ENCODE peak calls at places on chromosomes 13 and 19, in nine cellular contexts. K is chondrocyte, Z is type B pancreatic cell, U is AG04450, J is GM10248, C is right lobe of liver, F is AG10803, T is IMR-90, B is progenitor cell of endocrine pancreas. A is an unnamed sample.

GRCh38 chr19:591099-591958 is 1.6 kb downstream of the HCN2 start:
- DNase-seq in J (no peak), Z (no peak), K (no peak), U (no peak), B (peak; percentile 49), C (peak; percentile 39), T (no peak), F (no peak), A (no peak)

GRCh38 chr19:11416346-11417052 is 2.6 kb downstream of the RGL3 start:
- DNase-seq in J (no peak), F (no peak), U (no peak), T (no peak), C (no peak), K (no peak), Z (no peak), B (no peak), A (no peak)

GRCh38 chr19:11405846-11406643 is 13.1 kb downstream of the RGL3 start:
- DNase-seq in B (no peak), J (no peak), Z (no peak), C (no peak), F (no peak), T (no peak), K (no peak), U (no peak), A (no peak)

GRCh38 chr13:110361365-110361911 is 54.4 kb downstream of the COL4A2 start:
- DNase-seq in T (peak; percentile 88), C (no peak), F (peak; percentile 99), U (no peak), K (no peak), J (no peak), Z (no peak), B (no peak), A (no peak)

GRCh38 chr13:84542348-84542747 is 660.1 kb upstream of the SLITRK1 start:
- DNase-seq in J (no peak), B (no peak), F (no peak), K (no peak), Z (no peak), U (no peak), C (no peak), T (no peak), A (no peak)

GRCh38 chr13:37492061-37492460 is 106.5 kb downstream of the POSTN start:
- DNase-seq in K (no peak), F (peak; percentile 80), B (no peak), T (peak; percentile 26), U (no peak), C (no peak), J (no peak), Z (no peak), A (no peak)

GRCh38 chr13:113151745-113152707 is 6.4 kb upstream of the PROZ start:
- DNase-seq in F (peak; percentile 71), U (peak; percentile 24), K (no peak), T (peak; percentile 74), Z (peak; percentile 63), J (no peak), B (no peak), C (no peak), A (peak; percentile 63)

GRCh38 chr19:29872224-29872731 is 60.5 kb downstream of the CCNE1 start:
- DNase-seq in F (no peak), K (peak; percentile 59), Z (no peak), T (no peak), J (no peak), C (no peak), U (no peak), B (no peak), A (peak; percentile 57)

GRCh38 chr19:2809387-2810140 is 10.1 kb upstream of the ZNF554 start:
- DNase-seq in B (no peak), T (no peak), K (no peak), C (peak; percentile 7), U (no peak), J (no peak), F (no peak), Z (no peak), A (peak; percentile 24)

GRCh38 chr13:51832471-51833152 is 12.4 kb downstream of the TMEM272 start:
- DNase-seq in J (peak; percentile 56), B (no peak), U (no peak), F (peak; percentile 35), T (peak; percentile 8), C (no peak), K (no peak), Z (no peak), A (peak; percentile 62)

GRCh38 chr13:38421590-38422560 is 72.2 kb downstream of the UFM1 start:
- DNase-seq in J (no peak), Z (no peak), C (no peak), B (no peak), U (no peak), K (no peak), T (peak; percentile 1), F (no peak), A (no peak)

GRCh38 chr19:40147693-40148347 is 43.4 kb upstream of the MAP3K10 start:
- DNase-seq in F (peak; percentile 71), T (peak; percentile 77), Z (peak; percentile 27), K (no peak), U (peak; percentile 38), B (no peak), C (no peak), J (no peak), A (no peak)

GRCh38 chr13:38933786-38934185 is 56.8 kb downstream of the STOML3 start:
- DNase-seq in K (no peak), Z (no peak), C (no peak), U (no peak), B (no peak), J (no peak), T (no peak), F (no peak), A (no peak)

GRCh38 chr13:38582133-38582532 is 104.7 kb upstream of the FREM2 start:
- DNase-seq in F (peak; percentile 31), B (no peak), J (peak; percentile 10), K (no peak), T (peak; percentile 16), Z (no peak), C (no peak), U (no peak), A (peak; percentile 7)

GRCh38 chr19:38988632-38989031 is 13.1 kb upstream of the FBXO17 start:
- DNase-seq in K (no peak), Z (no peak), T (no peak), C (no peak), B (no peak), J (no peak), F (no peak), U (no peak), A (no peak)
- TF ChIP-seq CTCF in K (no peak), Z (no peak), T (no peak), C (no peak), B (no peak), J (no peak), F (no peak), U (no peak), A (no peak)

GRCh38 chr13:40682449-40683240 is 16.2 kb upstream of the FOXO1 start:
- DNase-seq in F (peak; percentile 29), U (no peak), K (no peak), Z (no peak), C (no peak), J (no peak), T (peak; percentile 35), B (no peak), A (no peak)
- TF ChIP-seq CTCF in F (peak; percentile 64), U (peak; percentile 53), K (peak; percentile 93), Z (peak; percentile 91), C (peak; percentile 67), J (peak; percentile 47), T (peak; percentile 62), B (peak; percentile 78), A (peak; percentile 52)

GRCh38 chr13:35961461-35962220 is 169.5 kb downstream of the DCLK1 start:
- DNase-seq in F (peak; percentile 21), K (no peak), B (no peak), T (peak; percentile 13), Z (no peak), C (no peak), J (no peak), U (no peak), A (no peak)
- TF ChIP-seq CTCF in F (peak; percentile 55), K (peak; percentile 85), B (no peak), T (no peak), Z (peak; percentile 52), C (peak; percentile 18), J (no peak), U (peak; percentile 8), A (no peak)

GRCh38 chr19:38374332-38375097 is at the start of gene PSMD8:
- DNase-seq in F (peak; percentile 98), T (peak; percentile 97), J (peak; percentile 99), B (peak; percentile 94), U (peak; percentile 95), Z (peak; percentile 97), K (peak; percentile 99), C (peak; percentile 99), A (peak; percentile 99)
- TF ChIP-seq CTCF in F (no peak), T (peak; percentile 41), J (peak; percentile 34), B (peak; percentile 42), U (no peak), Z (peak; percentile 16), K (peak; percentile 64), C (no peak), A (peak; percentile 16)

GRCh38 chr19:45506991-45507863 is at the start of gene VASP:
- DNase-seq in K (no peak), C (peak; percentile 90), F (peak; percentile 78), B (peak; percentile 49), U (no peak), Z (peak; percentile 84), T (peak; percentile 77), J (peak; percentile 83), A (peak; percentile 90)
- TF ChIP-seq CTCF in K (peak; percentile 9), C (peak; percentile 3), F (no peak), B (no peak), U (no peak), Z (no peak), T (no peak), J (no peak), A (no peak)

DNA sequence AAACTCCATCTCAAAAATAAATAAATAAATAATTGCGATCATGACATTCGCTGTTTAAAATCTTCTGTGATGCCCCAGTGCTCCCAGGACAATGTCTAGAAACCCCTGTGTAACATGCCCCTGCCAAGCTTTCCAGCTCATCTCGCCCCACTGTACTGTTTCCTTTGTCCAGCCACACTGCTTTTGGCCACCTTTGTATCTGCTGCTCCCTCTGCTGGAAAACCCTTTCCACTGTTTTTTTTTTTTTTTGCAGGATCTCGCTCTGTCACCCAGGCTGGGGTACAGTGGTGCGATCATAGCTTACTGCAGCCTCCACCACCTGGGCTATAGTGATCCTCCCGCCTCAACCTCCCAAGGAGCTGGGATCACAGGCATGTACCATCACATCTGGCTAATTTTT is 7.5 kb downstream of the PLAUR start:
- DNase-seq in J (no peak), Z (no peak), T (no peak), U (no peak), F (peak; percentile 11), C (no peak), B (no peak), K (no peak), A (no peak)
- TF ChIP-seq CTCF in J (no peak), Z (peak; percentile 64), T (peak; percentile 39), U (peak; percentile 46), F (peak; percentile 41), C (no peak), B (peak; percentile 53), K (peak; percentile 72), A (no peak)

DNA sequence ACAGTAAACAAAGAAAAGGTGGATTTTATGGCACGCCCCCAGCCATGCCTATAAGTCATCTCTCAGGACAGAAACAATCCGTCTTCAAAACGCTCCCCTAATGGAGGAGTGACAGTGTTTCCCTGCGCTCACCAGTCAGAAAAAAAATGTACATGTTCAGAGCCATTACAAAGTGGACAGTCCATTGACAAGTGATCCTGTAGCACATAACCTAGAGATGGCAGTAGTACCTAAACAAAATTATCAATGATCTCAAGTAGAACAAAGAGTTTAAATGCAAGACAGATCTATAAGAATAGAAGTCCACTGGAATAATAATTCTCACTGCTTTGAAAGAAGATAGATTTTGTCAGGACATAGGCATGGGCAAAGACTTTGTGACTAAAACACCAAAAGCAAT is 891.6 kb upstream of the MIR17HG start:
- DNase-seq in B (no peak), Z (no peak), C (no peak), U (no peak), T (no peak), F (no peak), J (no peak), K (no peak), A (no peak)
- TF ChIP-seq CTCF in B (no peak), Z (no peak), C (no peak), U (no peak), T (no peak), F (no peak), J (no peak), K (peak; percentile 34), A (no peak)